ENCODE peak calls at places on chromosome 6, in nine cellular contexts. One of them, this sample, is unnamed.

GRCh38 chr6:166331503-166332133 is 10.7 kb downstream of the SFT2D1 start:
- DNase-seq in right atrium auricular region: no peak
- DNase-seq in SK-MEL-5: no peak
- DNase-seq in EL: no peak
- DNase-seq in erythroblast: no peak
- DNase-seq in mesendoderm: no peak
- DNase-seq in posterior cingulate gyrus: no peak
- DNase-seq in CD4-positive, alpha-beta memory T cell: no peak
- DNase-seq in hypothalamus: no peak
- DNase-seq in this sample: no peak

GRCh38 chr6:18501313-18502013 is 114.3 kb downstream of the RNF144B start:
- DNase-seq in right atrium auricular region: peak
- DNase-seq in SK-MEL-5: peak
- DNase-seq in EL: peak
- DNase-seq in erythroblast: no peak
- DNase-seq in mesendoderm: no peak
- DNase-seq in posterior cingulate gyrus: peak
- DNase-seq in CD4-positive, alpha-beta memory T cell: no peak
- DNase-seq in hypothalamus: peak
- DNase-seq in this sample: no peak

GRCh38 chr6:157763129-157763893 is 59.7 kb upstream of the SNX9 start:
- DNase-seq in right atrium auricular region: no peak
- DNase-seq in SK-MEL-5: peak
- DNase-seq in EL: peak
- DNase-seq in erythroblast: peak
- DNase-seq in mesendoderm: peak
- DNase-seq in posterior cingulate gyrus: no peak
- DNase-seq in CD4-positive, alpha-beta memory T cell: peak
- DNase-seq in hypothalamus: no peak
- DNase-seq in this sample: peak

GRCh38 chr6:55919909-55920308 is 44.5 kb upstream of the BMP5 start:
- DNase-seq in right atrium auricular region: no peak
- DNase-seq in SK-MEL-5: no peak
- DNase-seq in EL: no peak
- DNase-seq in erythroblast: no peak
- DNase-seq in mesendoderm: no peak
- DNase-seq in posterior cingulate gyrus: no peak
- DNase-seq in CD4-positive, alpha-beta memory T cell: no peak
- DNase-seq in hypothalamus: no peak
- DNase-seq in this sample: no peak

GRCh38 chr6:37535701-37536461 is 36.2 kb upstream of the CCDC167 start:
- DNase-seq in right atrium auricular region: no peak
- DNase-seq in SK-MEL-5: no peak
- DNase-seq in EL: no peak
- DNase-seq in erythroblast: peak
- DNase-seq in mesendoderm: peak
- DNase-seq in posterior cingulate gyrus: no peak
- DNase-seq in CD4-positive, alpha-beta memory T cell: no peak
- DNase-seq in hypothalamus: no peak
- DNase-seq in this sample: no peak

GRCh38 chr6:42177514-42178364 is 4.6 kb downstream of the GUCA1A start:
- DNase-seq in right atrium auricular region: no peak
- DNase-seq in SK-MEL-5: no peak
- DNase-seq in EL: no peak
- DNase-seq in erythroblast: no peak
- DNase-seq in mesendoderm: peak
- DNase-seq in posterior cingulate gyrus: no peak
- DNase-seq in CD4-positive, alpha-beta memory T cell: no peak
- DNase-seq in hypothalamus: no peak
- DNase-seq in this sample: no peak

GRCh38 chr6:13331516-13332348 is 3.4 kb upstream of the TBC1D7 start:
- DNase-seq in right atrium auricular region: no peak
- DNase-seq in SK-MEL-5: peak
- DNase-seq in EL: peak
- DNase-seq in erythroblast: peak
- DNase-seq in mesendoderm: peak
- DNase-seq in posterior cingulate gyrus: no peak
- DNase-seq in CD4-positive, alpha-beta memory T cell: no peak
- DNase-seq in hypothalamus: no peak
- DNase-seq in this sample: no peak

GRCh38 chr6:124999105-124999764 is 37.0 kb downstream of the RNF217 start:
- DNase-seq in right atrium auricular region: no peak
- DNase-seq in SK-MEL-5: no peak
- DNase-seq in EL: no peak
- DNase-seq in erythroblast: no peak
- DNase-seq in mesendoderm: no peak
- DNase-seq in posterior cingulate gyrus: no peak
- DNase-seq in CD4-positive, alpha-beta memory T cell: no peak
- DNase-seq in hypothalamus: no peak
- DNase-seq in this sample: no peak

GRCh38 chr6:165858571-165858970 is 195.5 kb upstream of the PDE10A start:
- DNase-seq in right atrium auricular region: no peak
- DNase-seq in SK-MEL-5: peak
- DNase-seq in EL: no peak
- DNase-seq in erythroblast: no peak
- DNase-seq in mesendoderm: peak
- DNase-seq in posterior cingulate gyrus: no peak
- DNase-seq in CD4-positive, alpha-beta memory T cell: no peak
- DNase-seq in hypothalamus: no peak
- DNase-seq in this sample: no peak

GRCh38 chr6:75204222-75204958 is 1.5 kb downstream of the COL12A1 start:
- DNase-seq in right atrium auricular region: peak
- DNase-seq in SK-MEL-5: peak
- DNase-seq in EL: peak
- DNase-seq in erythroblast: peak
- DNase-seq in mesendoderm: peak
- DNase-seq in posterior cingulate gyrus: peak
- DNase-seq in CD4-positive, alpha-beta memory T cell: peak
- DNase-seq in hypothalamus: no peak
- DNase-seq in this sample: no peak

GRCh38 chr6:44119704-44120262 is 7.5 kb downstream of the MRPL14 start:
- DNase-seq in right atrium auricular region: no peak
- DNase-seq in SK-MEL-5: no peak
- DNase-seq in EL: no peak
- DNase-seq in erythroblast: no peak
- DNase-seq in mesendoderm: no peak
- DNase-seq in posterior cingulate gyrus: peak
- DNase-seq in CD4-positive, alpha-beta memory T cell: no peak
- DNase-seq in hypothalamus: no peak
- DNase-seq in this sample: no peak

GRCh38 chr6:134911532-134911931 is 38.4 kb downstream of the ALDH8A1 start:
- DNase-seq in right atrium auricular region: no peak
- DNase-seq in SK-MEL-5: no peak
- DNase-seq in EL: peak
- DNase-seq in erythroblast: no peak
- DNase-seq in mesendoderm: no peak
- DNase-seq in posterior cingulate gyrus: no peak
- DNase-seq in CD4-positive, alpha-beta memory T cell: no peak
- DNase-seq in hypothalamus: no peak
- DNase-seq in this sample: no peak

GRCh38 chr6:3423439-3424184 is 33.2 kb downstream of the SLC22A23 start:
- DNase-seq in right atrium auricular region: no peak
- DNase-seq in SK-MEL-5: no peak
- DNase-seq in EL: no peak
- DNase-seq in erythroblast: no peak
- DNase-seq in mesendoderm: peak
- DNase-seq in posterior cingulate gyrus: no peak
- DNase-seq in CD4-positive, alpha-beta memory T cell: no peak
- DNase-seq in hypothalamus: no peak
- DNase-seq in this sample: no peak

GRCh38 chr6:20302702-20303251 is 90.5 kb upstream of the MBOAT1 start:
- DNase-seq in right atrium auricular region: no peak
- DNase-seq in SK-MEL-5: no peak
- DNase-seq in EL: peak
- DNase-seq in erythroblast: peak
- DNase-seq in mesendoderm: peak
- DNase-seq in posterior cingulate gyrus: no peak
- DNase-seq in CD4-positive, alpha-beta memory T cell: no peak
- DNase-seq in hypothalamus: no peak
- DNase-seq in this sample: no peak

This sample was measured in CD4-positive, alpha-beta T cell.